ENCODE peak calls at places on chromosomes 5 and 9, in five cellular contexts. S, J, V, K and R are unnamed samples.

GRCh38 chr5:98795243-98795642 is 21.8 kb downstream of the RGMB start:
- DNase-seq in S (no peak), J (no peak), K (no peak), V (no peak), R (no peak)

GRCh38 chr9:32725066-32725860 is 58.1 kb upstream of the TMEM215 start:
- DNase-seq in K (no peak), J (no peak), V (no peak), S (no peak), R (no peak)

GRCh38 chr5:29905626-29906353 is 1287.7 kb upstream of the CDH6 start:
- DNase-seq in K (no peak), J (no peak), V (no peak), S (no peak), R (no peak)

GRCh38 chr5:133714161-133714915 is 102.0 kb upstream of the FSTL4 start:
- DNase-seq in S (no peak), J (no peak), V (no peak), K (no peak), R (no peak)

GRCh38 chr5:139668064-139668880 is 20.1 kb downstream of the CXXC5 start:
- DNase-seq in J (no peak), V (no peak), S (peak; percentile 51), K (no peak), R (no peak)

GRCh38 chr9:97507585-97507984 is 6.1 kb downstream of the TMOD1 start:
- DNase-seq in S (no peak), K (no peak), V (no peak), J (no peak), R (no peak)

GRCh38 chr5:153496835-153497234 is 6.4 kb downstream of the GRIA1 start:
- DNase-seq in K (no peak), V (peak; percentile 7), S (no peak), J (no peak), R (no peak)

GRCh38 chr5:132528866-132529634 is 14.3 kb downstream of the IL5 start:
- DNase-seq in V (no peak), J (no peak), S (no peak), K (no peak), R (no peak)

GRCh38 chr5:177601577-177602457 is 1.9 kb downstream of the B4GALT7 start:
- DNase-seq in K (no peak), J (no peak), V (peak; percentile 52), S (no peak), R (no peak)

GRCh38 chr5:166488560-166488959 is 1802.9 kb upstream of the WWC1 start:
- DNase-seq in S (no peak), V (no peak), K (no peak), J (no peak), R (no peak)

GRCh38 chr9:93119953-93120845 is 13.9 kb downstream of the NINJ1 start:
- DNase-seq in S (peak; percentile 96), V (peak; percentile 89), K (peak; percentile 95), J (peak; percentile 90), R (peak; percentile 97)

GRCh38 chr5:78690593-78690972 is 42.0 kb upstream of the LHFPL2 start:
- DNase-seq in K (no peak), J (no peak), S (no peak), V (no peak), R (no peak)

GRCh38 chr9:91423785-91424402 is at the start of gene NFIL3:
- DNase-seq in V (peak; percentile 69), K (peak; percentile 79), J (peak; percentile 90), S (peak; percentile 89), R (peak; percentile 89)

GRCh38 chr9:136179761-136180160 is 25.2 kb downstream of the LHX3 start:
- DNase-seq in K (no peak), J (no peak), V (no peak), S (no peak), R (peak; percentile 24)

GRCh38 chr9:36764364-36765076 is 191.8 kb downstream of the MELK start:
- DNase-seq in K (no peak), J (no peak), S (no peak), V (peak; percentile 24), R (no peak)

GRCh38 chr5:111551569-111552275 is 39.4 kb upstream of the STARD4 start:
- DNase-seq in V (no peak), J (no peak), S (no peak), K (no peak), R (no peak)

GRCh38 chr9:115146581-115147021 is 28.6 kb upstream of the TNC start:
- DNase-seq in V (peak; percentile 42), S (no peak), K (peak; percentile 23), J (no peak), R (no peak)

GRCh38 chr9:36213387-36213786 is 22.7 kb downstream of the CLTA start:
- DNase-seq in J (no peak), S (no peak), K (no peak), V (no peak), R (no peak)

GRCh38 chr5:71932131-71932635 is 175.1 kb upstream of the MAP1B start:
- DNase-seq in S (no peak), V (peak; percentile 84), K (peak; percentile 30), J (peak; percentile 48), R (no peak)

GRCh38 chr5:53831496-53831895 is 271.1 kb downstream of the NDUFS4 start:
- DNase-seq in K (no peak), V (no peak), J (no peak), S (no peak), R (no peak)

GRCh38 chr9:84266087-84266561 is 74.4 kb downstream of the SLC28A3 start:
- DNase-seq in J (no peak), K (no peak), S (no peak), V (peak; percentile 19), R (no peak)

GRCh38 chr9:128222026-128222425 is 18.8 kb downstream of the DNM1 start:
- DNase-seq in V (no peak), K (no peak), S (no peak), J (no peak), R (peak; percentile 1)

GRCh38 chr9:76756273-76756650 is 8.0 kb upstream of the PCA3 start:
- DNase-seq in S (no peak), K (peak; percentile 49), J (peak; percentile 73), V (peak; percentile 42), R (peak; percentile 58)

GRCh38 chr9:88988796-88989641 is 2.2 kb upstream of the S1PR3 start:
- DNase-seq in J (no peak), S (no peak), V (no peak), K (peak; percentile 17), R (no peak)

GRCh38 chr5:134227259-134227658 is 1.4 kb upstream of the PPP2CA start:
- DNase-seq in J (peak; percentile 65), V (peak; percentile 64), K (no peak), S (peak; percentile 26), R (peak; percentile 25)

GRCh38 chr9:106085479-106085878 is 391.1 kb downstream of the TMEM38B start:
- DNase-seq in S (no peak), V (no peak), K (no peak), J (no peak), R (no peak)

GRCh38 chr9:77176106-77176505 is 1.2 kb upstream of the VPS13A start:
- DNase-seq in V (no peak), K (no peak), S (no peak), J (no peak), R (no peak)

GRCh38 chr9:135908334-135909204 is 1.2 kb upstream of the CAMSAP1 start:
- DNase-seq in V (no peak), S (peak; percentile 21), J (no peak), K (no peak), R (no peak)

DNA sequence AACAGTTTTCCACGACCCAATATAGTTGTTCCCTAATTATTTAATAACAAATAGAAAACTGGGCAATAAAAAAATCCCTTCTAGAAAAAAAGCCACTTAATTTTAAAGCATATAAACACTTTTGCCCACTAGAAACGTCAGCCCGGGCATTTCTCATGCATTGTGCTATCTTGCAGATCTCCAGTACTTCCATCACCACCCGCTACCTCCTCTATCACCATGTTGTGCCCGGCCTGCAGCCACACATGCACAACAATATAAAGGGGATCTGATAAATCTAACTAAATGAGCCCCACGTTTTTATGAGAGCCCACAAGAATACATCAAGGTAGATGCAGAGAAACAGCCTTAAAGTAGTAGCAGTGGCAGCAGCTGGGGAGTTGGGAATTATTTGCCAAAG is 272.7 kb downstream of the MLLT3 start:
- DNase-seq in S (no peak), J (no peak), K (no peak), V (no peak), R (no peak)
- H3K4me1 ChIP-seq in S (no peaks in the 10 kb centered on the region), J (no peaks in the 10 kb centered on the region), K (no peaks in the 10 kb centered on the region), V (peaks cover under 1% of the 10 kb centered on the region), R (no peaks in the 10 kb centered on the region)

DNA sequence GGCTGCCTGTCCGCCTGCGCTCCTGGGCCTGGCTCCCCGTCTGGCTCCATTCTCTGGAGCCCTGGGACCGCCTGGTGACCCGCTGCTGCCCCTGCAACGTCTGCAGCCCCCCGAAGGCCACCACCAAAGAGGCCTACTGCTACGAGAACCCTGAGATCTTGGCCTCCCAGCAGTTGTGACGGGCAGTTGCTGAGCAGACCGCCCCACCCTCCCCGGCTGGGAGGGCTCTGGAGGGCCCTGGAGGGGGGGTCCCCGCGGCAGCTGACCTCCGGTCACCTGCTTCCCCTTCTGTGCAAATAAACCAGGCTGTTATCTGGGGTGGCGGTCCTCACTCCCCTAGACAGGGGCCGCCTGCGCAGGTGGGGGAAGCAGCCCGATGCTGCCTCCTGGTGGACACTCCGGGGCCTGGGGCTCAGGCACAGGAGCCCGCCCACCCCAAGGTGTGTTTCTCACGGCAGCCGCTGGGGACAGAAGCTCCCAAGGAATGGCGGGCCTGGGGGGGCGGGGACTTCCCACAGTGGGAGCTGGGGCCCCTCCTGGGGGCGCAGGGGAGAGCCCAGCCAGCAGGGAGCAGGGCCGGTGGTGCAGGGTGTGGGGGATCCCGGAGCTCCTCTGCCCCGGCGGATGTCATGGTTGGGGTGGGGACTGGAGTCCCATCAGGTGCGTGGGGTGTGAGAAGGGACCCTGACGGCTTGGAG is 4.7 kb upstream of the TUBB4B start:
- DNase-seq in J (peak; percentile 96), K (peak; percentile 73), S (peak; percentile 90), V (peak; percentile 82), R (peak; percentile 95)
- H3K4me3 ChIP-seq in J (peak overlapping the region; percentile 21), K (no peak overlapping the region), S (peak overlapping the region; percentile 25), V (no peak overlapping the region), R (no peak overlapping the region)

DNA sequence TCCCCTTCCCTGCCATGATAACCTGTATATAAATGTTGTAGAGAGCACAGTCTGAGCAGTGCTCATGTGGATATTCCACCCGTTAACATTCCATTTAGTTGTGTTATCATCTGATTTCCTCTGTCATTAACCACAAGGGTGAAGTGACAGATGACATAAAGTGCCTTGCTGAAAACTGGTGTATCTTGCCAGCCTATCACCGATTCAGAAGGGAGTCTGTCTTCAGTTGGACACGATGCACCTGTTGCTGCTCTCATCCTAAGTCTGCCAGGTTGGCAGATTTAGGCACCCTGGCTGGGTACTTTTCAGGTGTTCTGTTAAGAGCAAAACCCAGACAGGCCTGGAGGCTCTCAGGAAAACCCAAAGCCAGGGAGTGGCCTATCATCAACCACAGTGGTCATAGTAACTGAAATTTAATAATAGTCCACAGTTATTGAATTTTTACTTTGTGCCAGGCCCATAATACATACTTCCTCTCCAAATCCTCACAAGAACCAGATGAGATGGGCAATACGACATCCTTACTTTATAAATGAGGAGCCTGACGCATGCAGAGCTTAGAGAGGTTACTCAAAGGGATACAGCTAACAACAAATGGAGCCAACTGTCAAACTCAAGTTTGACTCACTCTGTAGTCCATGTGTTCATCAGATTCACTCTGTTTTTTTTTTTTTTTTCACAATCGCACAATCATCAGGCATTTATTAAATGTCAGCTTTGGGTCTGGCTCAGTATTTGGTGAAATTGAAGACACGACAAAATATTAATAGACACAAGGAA is 100.7 kb upstream of the SPRY4 start:
- DNase-seq in K (no peak), V (no peak), S (no peak), J (no peak), R (no peak)
- H3K27ac ChIP-seq in K (no peak overlapping the region), V (no peak overlapping the region), S (no peak overlapping the region), J (peak overlapping the region; percentile 43), R (no peak overlapping the region)

GRCh38 chr5:96785719-96786118 is 22.0 kb downstream of the ERAP1 start:
- DNase-seq in K (no peak), S (no peak), J (no peak), V (no peak), R (no peak)
- H3K4me1 ChIP-seq in K (no peaks in the 10 kb centered on the region), S (no peaks in the 10 kb centered on the region), J (no peaks in the 10 kb centered on the region), V (peaks cover 12% of the 10 kb centered on the region), R (peaks cover 2% of the 10 kb centered on the region)

GRCh38 chr5:140965905-140966292 is 377 bp upstream of the PCDHAC2 start:
- DNase-seq in V (peak; percentile 24), S (no peak), J (no peak), K (no peak), R (no peak)
- H3K4me3 ChIP-seq in V (peak overlapping the region; percentile 53), S (peak overlapping the region; percentile 50), J (peak overlapping the region; percentile 55), K (peak overlapping the region; percentile 68), R (peak overlapping the region; percentile 45)